ENCODE peak calls at places on chromosome 5, in six cellular contexts. J, Y, C, S, P and F are unnamed samples.

GRCh38 chr5:128905225-128906110 is 59.8 kb upstream of the SLC27A6 start:
- DNase-seq in C (no peak), S (no peak), P (no peak), J (peak), Y (peak), F (peak)

GRCh38 chr5:92332039-92332438 is 948.9 kb upstream of the ARRDC3 start:
- DNase-seq in P (no peak), J (no peak), C (no peak), S (no peak), Y (no peak), F (peak)

GRCh38 chr5:151085517-151086031 is 4.7 kb upstream of the TNIP1 start:
- DNase-seq in P (peak), C (no peak), S (peak), Y (no peak), J (no peak), F (no peak)

GRCh38 chr5:37665889-37666288 is 174.0 kb downstream of the GDNF start:
- DNase-seq in Y (no peak), S (no peak), J (no peak), C (peak), P (peak), F (no peak)

GRCh38 chr5:143400541-143401252 is 2.8 kb downstream of the NR3C1 start:
- DNase-seq in J (no peak), S (no peak), C (no peak), Y (no peak), P (no peak), F (no peak)

GRCh38 chr5:147410496-147411395 is 99.1 kb downstream of the DPYSL3 start:
- DNase-seq in S (no peak), P (peak), J (no peak), Y (no peak), C (no peak), F (no peak)

GRCh38 chr5:28957450-28957849 is 1919.1 kb upstream of the CDH9 start:
- DNase-seq in J (no peak), P (no peak), C (no peak), S (no peak), Y (no peak), F (no peak)

GRCh38 chr5:61637566-61637965 is 305.5 kb downstream of the ZSWIM6 start:
- DNase-seq in J (peak), C (no peak), P (no peak), Y (no peak), S (no peak), F (no peak)

GRCh38 chr5:160342413-160342941 is 27.9 kb downstream of the C1QTNF2 start:
- DNase-seq in P (no peak), J (no peak), Y (no peak), C (no peak), S (no peak), F (no peak)

GRCh38 chr5:68848086-68848485 is 245.7 kb upstream of the SLC30A5 start:
- DNase-seq in C (no peak), J (no peak), S (no peak), Y (no peak), P (no peak), F (no peak)

GRCh38 chr5:1856596-1857255 is 26.0 kb downstream of the IRX4 start:
- DNase-seq in P (no peak), S (no peak), J (no peak), Y (no peak), C (no peak), F (no peak)

GRCh38 chr5:134586866-134587524 is 45.6 kb downstream of the SAR1B start:
- DNase-seq in Y (peak), J (peak), S (no peak), C (no peak), P (peak), F (peak)

GRCh38 chr5:171388816-171389168 is 1.1 kb downstream of the NPM1 start:
- DNase-seq in Y (no peak), P (no peak), S (no peak), J (no peak), C (no peak), F (no peak)

GRCh38 chr5:178529080-178529479 is 61.1 kb downstream of the COL23A1 start:
- DNase-seq in P (no peak), J (no peak), S (no peak), Y (no peak), C (no peak), F (peak)

GRCh38 chr5:133052317-133053175 is 733 bp downstream of the HSPA4 start:
- DNase-seq in C (no peak), J (peak), S (peak), Y (peak), P (peak), F (peak)

GRCh38 chr5:180640301-180640764 is 9.1 kb downstream of the FLT4 start:
- DNase-seq in P (no peak), Y (no peak), J (no peak), S (no peak), C (no peak), F (no peak)

GRCh38 chr5:119055267-119055666 is 15.6 kb upstream of the DMXL1 start:
- DNase-seq in S (no peak), C (no peak), J (no peak), Y (no peak), P (no peak), F (peak)

GRCh38 chr5:35476789-35477188 is 140.9 kb upstream of the SPEF2 start:
- DNase-seq in S (no peak), C (no peak), Y (no peak), P (no peak), J (no peak), F (peak)

GRCh38 chr5:126339215-126339805 is 83.9 kb upstream of the GRAMD2B start:
- DNase-seq in S (peak), J (peak), P (no peak), C (peak), Y (peak), F (peak)

GRCh38 chr5:6448622-6449464 is at the start of gene UBE2QL1:
- DNase-seq in P (peak), C (no peak), S (no peak), Y (no peak), J (no peak), F (no peak)

GRCh38 chr5:6766558-6767191 is 53.4 kb downstream of the TENT4A start:
- DNase-seq in S (peak), C (peak), Y (no peak), J (peak), P (peak), F (peak)

GRCh38 chr5:178392386-178392785 is 159.8 kb upstream of the PHYKPL start:
- DNase-seq in P (no peak), S (no peak), J (no peak), Y (no peak), C (no peak), F (no peak)

GRCh38 chr5:148559461-148559860 is 94.9 kb downstream of the HTR4 start:
- DNase-seq in P (no peak), S (no peak), C (no peak), Y (no peak), J (no peak), F (no peak)

GRCh38 chr5:94469889-94470288 is 148.5 kb downstream of the KIAA0825 start:
- DNase-seq in J (no peak), P (no peak), S (no peak), Y (no peak), C (peak), F (no peak)

GRCh38 chr5:124902097-124902821 is 155.8 kb upstream of the ZNF608 start:
- DNase-seq in Y (no peak), C (no peak), J (peak), P (peak), S (no peak), F (peak)

GRCh38 chr5:19902316-19902934 is 85.6 kb downstream of the CDH18 start:
- DNase-seq in Y (no peak), P (no peak), J (peak), S (no peak), C (no peak), F (no peak)

GRCh38 chr5:140153255-140153654 is 21.7 kb upstream of the CYSTM1 start:
- DNase-seq in S (no peak), Y (no peak), P (peak), C (no peak), J (no peak), F (no peak)

GRCh38 chr5:78696637-78697036 is 48.1 kb upstream of the LHFPL2 start:
- DNase-seq in J (no peak), C (no peak), S (no peak), P (no peak), Y (no peak), F (no peak)